ENCODE peak calls at places on chromosome 2, in ten cellular contexts. W is AG04450, A is astrocyte, S is breast epithelium, N is mucosa of descending colon, E is EL, I is D341Med, D is GM23338, T is kidney, Y is HTR-8/SVneo. J is an unnamed sample.

GRCh38 chr2:177606636-177607035 is 214.1 kb downstream of the AGPS start:
- DNase-seq in W (no peak), A (peak), S (no peak), N (no peak), E (peak), I (no peak), D (peak), T (no peak), Y (no peak), J (no peak)

GRCh38 chr2:171272039-171272438 is 111.3 kb upstream of the TLK1 start:
- DNase-seq in W (peak), A (peak), S (peak), N (no peak), E (peak), I (no peak), D (no peak), T (no peak), Y (peak), J (no peak)

GRCh38 chr2:181594322-181594721 is 62.6 kb downstream of the CERKL start:
- DNase-seq in W (no peak), A (no peak), S (no peak), N (no peak), E (no peak), I (no peak), D (no peak), T (no peak), Y (no peak), J (no peak)

GRCh38 chr2:214244847-214245246 is 166.0 kb upstream of the VWC2L start:
- DNase-seq in W (no peak), A (peak), S (no peak), N (no peak), E (peak), I (no peak), D (peak), T (no peak), Y (peak), J (no peak)

GRCh38 chr2:102788880-102789250 is 27.0 kb downstream of the TMEM182 start:
- DNase-seq in W (no peak), A (no peak), S (no peak), N (no peak), E (no peak), I (no peak), D (no peak), T (no peak), Y (no peak), J (no peak)

GRCh38 chr2:191693778-191694177 is 15.8 kb downstream of the NABP1 start:
- DNase-seq in W (no peak), A (no peak), S (no peak), N (no peak), E (no peak), I (no peak), D (no peak), T (no peak), Y (no peak), J (no peak)

GRCh38 chr2:218000137-218000536 is 2.7 kb downstream of the TNS1 start:
- DNase-seq in W (peak), A (peak), S (no peak), N (no peak), E (peak), I (no peak), D (no peak), T (no peak), Y (no peak), J (no peak)

GRCh38 chr2:138829326-138829725 is 49.1 kb upstream of the NXPH2 start:
- DNase-seq in W (no peak), A (no peak), S (no peak), N (peak), E (peak), I (peak), D (peak), T (no peak), Y (peak), J (no peak)

GRCh38 chr2:65057391-65058052 is 1.3 kb downstream of the CEP68 start:
- DNase-seq in W (no peak), A (peak), S (no peak), N (no peak), E (peak), I (no peak), D (peak), T (no peak), Y (no peak), J (peak)

GRCh38 chr2:127106457-127106997 is 427 bp downstream of the BIN1 start:
- DNase-seq in W (no peak), A (peak), S (no peak), N (no peak), E (peak), I (no peak), D (peak), T (peak), Y (no peak), J (peak)

GRCh38 chr2:159349674-159350299 is 63.3 kb upstream of the WDSUB1 start:
- DNase-seq in W (no peak), A (no peak), S (no peak), N (no peak), E (peak), I (no peak), D (no peak), T (no peak), Y (no peak), J (no peak)

GRCh38 chr2:10547011-10547410 is 98.9 kb upstream of the ODC1 start:
- DNase-seq in W (no peak), A (no peak), S (no peak), N (no peak), E (peak), I (no peak), D (no peak), T (peak), Y (peak), J (no peak)

GRCh38 chr2:97067279-97068004 is 27.2 kb downstream of the FAHD2B start:
- DNase-seq in W (no peak), A (no peak), S (no peak), N (no peak), E (no peak), I (no peak), D (no peak), T (no peak), Y (peak), J (no peak)

GRCh38 chr2:237482485-237482884 is 4.6 kb upstream of the MLPH start:
- DNase-seq in W (no peak), A (no peak), S (peak), N (peak), E (no peak), I (no peak), D (no peak), T (peak), Y (no peak), J (peak)

J was measured in lower leg skin.